ENCODE peak calls at places on chromosomes 4 and X, in five cellular contexts. C, Z, F, I and S are unnamed samples.

GRCh38 chr4:187424636-187425035 is 570.9 kb upstream of the ZFP42 start:
- DNase-seq in C (no peak), Z (no peak), F (no peak), I (no peak), S (no peak)

GRCh38 chrX:38970845-38971244 is 169.6 kb downstream of the MID1IP1 start:
- DNase-seq in C (no peak), Z (no peak), F (no peak), I (no peak), S (no peak)

GRCh38 chrX:108091878-108092291 is 307 bp downstream of the ATG4A start:
- DNase-seq in C (no peak), Z (no peak), F (no peak), I (no peak), S (no peak)

GRCh38 chr4:99971453-99972111 is 21.5 kb upstream of the H2AZ1 start:
- DNase-seq in C (no peak), Z (peak), F (no peak), I (no peak), S (no peak)

GRCh38 chr4:4496604-4497372 is 45.1 kb downstream of the STX18 start:
- DNase-seq in C (no peak), Z (peak), F (no peak), I (no peak), S (no peak)

GRCh38 chr4:25157071-25157470 is 3.2 kb downstream of the SEPSECS start:
- DNase-seq in C (no peak), Z (no peak), F (no peak), I (no peak), S (no peak)

GRCh38 chrX:52363247-52363883 is 5.5 kb upstream of the XAGE2 start:
- DNase-seq in C (no peak), Z (no peak), F (no peak), I (no peak), S (no peak)

GRCh38 chrX:25810202-25810601 is 327.9 kb upstream of the MAGEB18 start:
- DNase-seq in C (peak), Z (no peak), F (no peak), I (no peak), S (no peak)

GRCh38 chr4:71553605-71554004 is 214.8 kb downstream of the SLC4A4 start:
- DNase-seq in C (no peak), Z (no peak), F (no peak), I (no peak), S (no peak)

GRCh38 chr4:154597798-154598774 is 7.5 kb upstream of the FGA start:
- DNase-seq in C (no peak), Z (no peak), F (no peak), I (no peak), S (no peak)

GRCh38 chr4:138734746-138735145 is 280.8 kb upstream of the NOCT start:
- DNase-seq in C (peak), Z (no peak), F (no peak), I (no peak), S (no peak)

GRCh38 chrX:148552775-148553174 is 52.4 kb downstream of the AFF2 start:
- DNase-seq in C (no peak), Z (no peak), F (no peak), I (no peak), S (no peak)

GRCh38 chr4:41510179-41510578 is 27.8 kb upstream of the LIMCH1 start:
- DNase-seq in C (no peak), Z (no peak), F (no peak), I (no peak), S (no peak)

GRCh38 chr4:38531126-38531737 is 132.8 kb upstream of the KLF3 start:
- DNase-seq in C (peak), Z (no peak), F (no peak), I (no peak), S (no peak)

GRCh38 chr4:94974773-94975172 is 217.0 kb downstream of the BMPR1B start:
- DNase-seq in C (no peak), Z (no peak), F (no peak), I (no peak), S (no peak)

GRCh38 chrX:134570899-134571298 is 87.4 kb downstream of the PLAC1 start:
- DNase-seq in C (no peak), Z (no peak), F (no peak), I (no peak), S (peak)

GRCh38 chr4:73308286-73308685 is 49.7 kb upstream of the ANKRD17 start:
- DNase-seq in C (no peak), Z (no peak), F (no peak), I (no peak), S (no peak)

GRCh38 chr4:15162465-15163283 is 160.4 kb downstream of the CPEB2 start:
- DNase-seq in C (no peak), Z (no peak), F (no peak), I (no peak), S (no peak)

GRCh38 chr4:142817442-142817841 is 28.7 kb downstream of the INPP4B start:
- DNase-seq in C (peak), Z (no peak), F (peak), I (no peak), S (no peak)

GRCh38 chrX:150482537-150483217 is 85.7 kb upstream of the MTM1 start:
- DNase-seq in C (peak), Z (no peak), F (no peak), I (no peak), S (no peak)

GRCh38 chr4:52421811-52422213 is 237.3 kb downstream of the USP46 start:
- DNase-seq in C (no peak), Z (no peak), F (no peak), I (no peak), S (no peak)

GRCh38 chrX:94365736-94366135 is 691.7 kb downstream of the FAM133A start:
- DNase-seq in C (no peak), Z (no peak), F (no peak), I (no peak), S (no peak)

GRCh38 chrX:37666516-37666915 is 19.1 kb upstream of the XK start:
- DNase-seq in C (no peak), Z (no peak), F (no peak), I (no peak), S (no peak)

GRCh38 chrX:107429090-107429489 is 20.4 kb upstream of the FRMPD3 start:
- DNase-seq in C (no peak), Z (no peak), F (peak), I (peak), S (no peak)

GRCh38 chr4:98267498-98267897 is 6.3 kb downstream of the RAP1GDS1 start:
- DNase-seq in C (no peak), Z (no peak), F (no peak), I (no peak), S (no peak)